ENCODE peak calls at places on chromosomes 4 and X, in five cellular contexts. One of them, this sample, is unnamed.

GRCh38 chr4:10164877-10165283 is 48.3 kb upstream of the WDR1 start:
- DNase-seq in lower leg skin: no peak
- DNase-seq in stimulated activated CD8-positive, alpha-beta memory T cell treated with anti-CD3 and anti-CD28 coated beads, Interleukin-7, amount 100 ng/mL, for 24 hours: no peak
- DNase-seq in WTC11: peak
- DNase-seq in stimulated activated CD4-positive, alpha-beta T cell treated with anti-CD3 and anti-CD28 coated beads, Interleukin-4, amount 100 ng/mL, for 24 hours: no peak
- DNase-seq in this sample: peak

GRCh38 chr4:53478671-53479456 is 101.4 kb downstream of the FIP1L1 start:
- DNase-seq in WTC11: no peak
- DNase-seq in stimulated activated CD4-positive, alpha-beta T cell treated with anti-CD3 and anti-CD28 coated beads, Interleukin-4, amount 100 ng/mL, for 24 hours: no peak
- DNase-seq in stimulated activated CD8-positive, alpha-beta memory T cell treated with anti-CD3 and anti-CD28 coated beads, Interleukin-7, amount 100 ng/mL, for 24 hours: no peak
- DNase-seq in lower leg skin: no peak
- DNase-seq in this sample: peak

GRCh38 chr4:47698837-47699236 is 139.0 kb downstream of the CORIN start:
- DNase-seq in stimulated activated CD4-positive, alpha-beta T cell treated with anti-CD3 and anti-CD28 coated beads, Interleukin-4, amount 100 ng/mL, for 24 hours: no peak
- DNase-seq in WTC11: no peak
- DNase-seq in stimulated activated CD8-positive, alpha-beta memory T cell treated with anti-CD3 and anti-CD28 coated beads, Interleukin-7, amount 100 ng/mL, for 24 hours: no peak
- DNase-seq in lower leg skin: no peak
- DNase-seq in this sample: no peak

GRCh38 chrX:16445166-16445752 is 204.7 kb upstream of the S100G start:
- DNase-seq in WTC11: peak
- DNase-seq in stimulated activated CD8-positive, alpha-beta memory T cell treated with anti-CD3 and anti-CD28 coated beads, Interleukin-7, amount 100 ng/mL, for 24 hours: peak
- DNase-seq in stimulated activated CD4-positive, alpha-beta T cell treated with anti-CD3 and anti-CD28 coated beads, Interleukin-4, amount 100 ng/mL, for 24 hours: peak
- DNase-seq in lower leg skin: peak
- DNase-seq in this sample: peak

GRCh38 chrX:44223150-44223549 is 120.3 kb downstream of the EFHC2 start:
- DNase-seq in stimulated activated CD8-positive, alpha-beta memory T cell treated with anti-CD3 and anti-CD28 coated beads, Interleukin-7, amount 100 ng/mL, for 24 hours: no peak
- DNase-seq in stimulated activated CD4-positive, alpha-beta T cell treated with anti-CD3 and anti-CD28 coated beads, Interleukin-4, amount 100 ng/mL, for 24 hours: no peak
- DNase-seq in lower leg skin: peak
- DNase-seq in WTC11: no peak
- DNase-seq in this sample: peak

GRCh38 chrX:108121291-108121690 is 29.7 kb downstream of the ATG4A start:
- DNase-seq in stimulated activated CD8-positive, alpha-beta memory T cell treated with anti-CD3 and anti-CD28 coated beads, Interleukin-7, amount 100 ng/mL, for 24 hours: no peak
- DNase-seq in stimulated activated CD4-positive, alpha-beta T cell treated with anti-CD3 and anti-CD28 coated beads, Interleukin-4, amount 100 ng/mL, for 24 hours: no peak
- DNase-seq in lower leg skin: no peak
- DNase-seq in WTC11: no peak
- DNase-seq in this sample: no peak

GRCh38 chrX:123607806-123608205 is 125.0 kb downstream of the THOC2 start:
- DNase-seq in WTC11: no peak
- DNase-seq in stimulated activated CD4-positive, alpha-beta T cell treated with anti-CD3 and anti-CD28 coated beads, Interleukin-4, amount 100 ng/mL, for 24 hours: no peak
- DNase-seq in stimulated activated CD8-positive, alpha-beta memory T cell treated with anti-CD3 and anti-CD28 coated beads, Interleukin-7, amount 100 ng/mL, for 24 hours: no peak
- DNase-seq in lower leg skin: no peak
- DNase-seq in this sample: no peak

GRCh38 chr4:83334425-83335241 is at the start of gene HPSE:
- DNase-seq in lower leg skin: peak
- DNase-seq in stimulated activated CD8-positive, alpha-beta memory T cell treated with anti-CD3 and anti-CD28 coated beads, Interleukin-7, amount 100 ng/mL, for 24 hours: peak
- DNase-seq in WTC11: peak
- DNase-seq in stimulated activated CD4-positive, alpha-beta T cell treated with anti-CD3 and anti-CD28 coated beads, Interleukin-4, amount 100 ng/mL, for 24 hours: peak
- DNase-seq in this sample: peak

GRCh38 chr4:2799971-2800690 is 7.2 kb downstream of the SH3BP2 start:
- DNase-seq in stimulated activated CD4-positive, alpha-beta T cell treated with anti-CD3 and anti-CD28 coated beads, Interleukin-4, amount 100 ng/mL, for 24 hours: no peak
- DNase-seq in WTC11: no peak
- DNase-seq in lower leg skin: no peak
- DNase-seq in stimulated activated CD8-positive, alpha-beta memory T cell treated with anti-CD3 and anti-CD28 coated beads, Interleukin-7, amount 100 ng/mL, for 24 hours: no peak
- DNase-seq in this sample: peak

GRCh38 chr4:147407261-147408045 is 73.4 kb upstream of the EDNRA start:
- DNase-seq in lower leg skin: no peak
- DNase-seq in WTC11: peak
- DNase-seq in stimulated activated CD4-positive, alpha-beta T cell treated with anti-CD3 and anti-CD28 coated beads, Interleukin-4, amount 100 ng/mL, for 24 hours: no peak
- DNase-seq in stimulated activated CD8-positive, alpha-beta memory T cell treated with anti-CD3 and anti-CD28 coated beads, Interleukin-7, amount 100 ng/mL, for 24 hours: no peak
- DNase-seq in this sample: peak

GRCh38 chr4:166400270-166400894 is 527.3 kb downstream of the TLL1 start:
- DNase-seq in stimulated activated CD4-positive, alpha-beta T cell treated with anti-CD3 and anti-CD28 coated beads, Interleukin-4, amount 100 ng/mL, for 24 hours: no peak
- DNase-seq in stimulated activated CD8-positive, alpha-beta memory T cell treated with anti-CD3 and anti-CD28 coated beads, Interleukin-7, amount 100 ng/mL, for 24 hours: no peak
- DNase-seq in WTC11: no peak
- DNase-seq in lower leg skin: no peak
- DNase-seq in this sample: no peak

GRCh38 chrX:77771601-77772000 is 14.4 kb downstream of the ATRX start:
- DNase-seq in WTC11: no peak
- DNase-seq in stimulated activated CD4-positive, alpha-beta T cell treated with anti-CD3 and anti-CD28 coated beads, Interleukin-4, amount 100 ng/mL, for 24 hours: no peak
- DNase-seq in lower leg skin: no peak
- DNase-seq in stimulated activated CD8-positive, alpha-beta memory T cell treated with anti-CD3 and anti-CD28 coated beads, Interleukin-7, amount 100 ng/mL, for 24 hours: no peak
- DNase-seq in this sample: no peak

GRCh38 chr4:1983846-1984405 is 24.8 kb downstream of the NELFA start:
- DNase-seq in stimulated activated CD4-positive, alpha-beta T cell treated with anti-CD3 and anti-CD28 coated beads, Interleukin-4, amount 100 ng/mL, for 24 hours: no peak
- DNase-seq in lower leg skin: no peak
- DNase-seq in WTC11: no peak
- DNase-seq in stimulated activated CD8-positive, alpha-beta memory T cell treated with anti-CD3 and anti-CD28 coated beads, Interleukin-7, amount 100 ng/mL, for 24 hours: no peak
- DNase-seq in this sample: peak